ENCODE peak calls at places on chromosomes 7 and 10, in seven cellular contexts. One of them, this sample, is unnamed.

GRCh38 chr7:139505563-139505962 is 17.9 kb upstream of the CLEC2L start:
- DNase-seq in SHP77: no peak
- DNase-seq in astrocyte of the hippocampus: no peak
- DNase-seq in NCI-H1417: no peak
- DNase-seq in HT1080: no peak
- DNase-seq in activated T-helper 1 cell treated with anti-CD3 and anti-CD28 coated beads, Interleukin-2, amount 50 U/mL, for 16 hours: no peak
- DNase-seq in RPMI7951: no peak
- DNase-seq in this sample: no peak

GRCh38 chr10:44908936-44909335 is 2.2 kb upstream of the TMEM72 start:
- DNase-seq in NCI-H1417: peak; percentile 39
- DNase-seq in SHP77: peak; percentile 69
- DNase-seq in activated T-helper 1 cell treated with anti-CD3 and anti-CD28 coated beads, Interleukin-2, amount 50 U/mL, for 16 hours: no peak
- DNase-seq in RPMI7951: no peak
- DNase-seq in astrocyte of the hippocampus: no peak
- DNase-seq in HT1080: no peak
- DNase-seq in this sample: no peak

GRCh38 chr10:76082956-76083355 is 651.5 kb downstream of the LRMDA start:
- DNase-seq in astrocyte of the hippocampus: peak; percentile 84
- DNase-seq in RPMI7951: peak; percentile 87
- DNase-seq in HT1080: peak; percentile 92
- DNase-seq in NCI-H1417: no peak
- DNase-seq in activated T-helper 1 cell treated with anti-CD3 and anti-CD28 coated beads, Interleukin-2, amount 50 U/mL, for 16 hours: no peak
- DNase-seq in SHP77: no peak
- DNase-seq in this sample: no peak

GRCh38 chr7:51031216-51031615 is 248.5 kb upstream of the GRB10 start:
- DNase-seq in RPMI7951: no peak
- DNase-seq in SHP77: no peak
- DNase-seq in activated T-helper 1 cell treated with anti-CD3 and anti-CD28 coated beads, Interleukin-2, amount 50 U/mL, for 16 hours: no peak
- DNase-seq in HT1080: no peak
- DNase-seq in NCI-H1417: no peak
- DNase-seq in astrocyte of the hippocampus: no peak
- DNase-seq in this sample: no peak

GRCh38 chr7:101112233-101112632 is 14.7 kb upstream of the SERPINE1 start:
- DNase-seq in astrocyte of the hippocampus: peak; percentile 85
- DNase-seq in HT1080: no peak
- DNase-seq in SHP77: no peak
- DNase-seq in NCI-H1417: no peak
- DNase-seq in RPMI7951: no peak
- DNase-seq in activated T-helper 1 cell treated with anti-CD3 and anti-CD28 coated beads, Interleukin-2, amount 50 U/mL, for 16 hours: no peak
- DNase-seq in this sample: no peak

GRCh38 chr10:101611506-101611905 is 23.4 kb downstream of the DPCD start:
- DNase-seq in SHP77: no peak
- DNase-seq in HT1080: peak; percentile 29
- DNase-seq in RPMI7951: peak; percentile 15
- DNase-seq in activated T-helper 1 cell treated with anti-CD3 and anti-CD28 coated beads, Interleukin-2, amount 50 U/mL, for 16 hours: no peak
- DNase-seq in astrocyte of the hippocampus: no peak
- DNase-seq in NCI-H1417: no peak
- DNase-seq in this sample: no peak

GRCh38 chr10:110416776-110417732 is 80.7 kb upstream of the DUSP5 start:
- DNase-seq in NCI-H1417: no peak
- DNase-seq in activated T-helper 1 cell treated with anti-CD3 and anti-CD28 coated beads, Interleukin-2, amount 50 U/mL, for 16 hours: no peak
- DNase-seq in SHP77: no peak
- DNase-seq in HT1080: peak; percentile 78
- DNase-seq in astrocyte of the hippocampus: no peak
- DNase-seq in RPMI7951: peak; percentile 53
- DNase-seq in this sample: no peak

GRCh38 chr7:100929811-100930174 is 19.5 kb upstream of the MUC3A start:
- DNase-seq in astrocyte of the hippocampus: no peak
- DNase-seq in NCI-H1417: no peak
- DNase-seq in HT1080: no peak
- DNase-seq in activated T-helper 1 cell treated with anti-CD3 and anti-CD28 coated beads, Interleukin-2, amount 50 U/mL, for 16 hours: no peak
- DNase-seq in SHP77: no peak
- DNase-seq in RPMI7951: no peak
- DNase-seq in this sample: no peak

GRCh38 chr7:74656911-74657691 is 417 bp upstream of the GTF2I start:
- DNase-seq in NCI-H1417: peak; percentile 99
- DNase-seq in RPMI7951: peak; percentile 95
- DNase-seq in activated T-helper 1 cell treated with anti-CD3 and anti-CD28 coated beads, Interleukin-2, amount 50 U/mL, for 16 hours: peak; percentile 96
- DNase-seq in HT1080: peak; percentile 96
- DNase-seq in SHP77: peak; percentile 92
- DNase-seq in astrocyte of the hippocampus: peak; percentile 99
- DNase-seq in this sample: peak; percentile 70

GRCh38 chr7:130182990-130183389 is 22.2 kb downstream of the TMEM209 start:
- DNase-seq in activated T-helper 1 cell treated with anti-CD3 and anti-CD28 coated beads, Interleukin-2, amount 50 U/mL, for 16 hours: no peak
- DNase-seq in NCI-H1417: no peak
- DNase-seq in SHP77: no peak
- DNase-seq in RPMI7951: no peak
- DNase-seq in astrocyte of the hippocampus: no peak
- DNase-seq in HT1080: no peak
- DNase-seq in this sample: no peak

GRCh38 chr10:117078168-117078837 is 59.8 kb downstream of the VAX1 start:
- DNase-seq in astrocyte of the hippocampus: no peak
- DNase-seq in activated T-helper 1 cell treated with anti-CD3 and anti-CD28 coated beads, Interleukin-2, amount 50 U/mL, for 16 hours: no peak
- DNase-seq in RPMI7951: no peak
- DNase-seq in HT1080: no peak
- DNase-seq in SHP77: no peak
- DNase-seq in NCI-H1417: no peak
- DNase-seq in this sample: no peak

GRCh38 chr10:103679096-103679790 is 176.1 kb downstream of the SH3PXD2A start:
- DNase-seq in activated T-helper 1 cell treated with anti-CD3 and anti-CD28 coated beads, Interleukin-2, amount 50 U/mL, for 16 hours: no peak
- DNase-seq in astrocyte of the hippocampus: peak; percentile 52
- DNase-seq in HT1080: no peak
- DNase-seq in NCI-H1417: no peak
- DNase-seq in RPMI7951: peak; percentile 42
- DNase-seq in SHP77: no peak
- DNase-seq in this sample: no peak

GRCh38 chr7:44518761-44519160 is 22.4 kb downstream of the NPC1L1 start:
- DNase-seq in NCI-H1417: no peak
- DNase-seq in SHP77: no peak
- DNase-seq in astrocyte of the hippocampus: no peak
- DNase-seq in activated T-helper 1 cell treated with anti-CD3 and anti-CD28 coated beads, Interleukin-2, amount 50 U/mL, for 16 hours: no peak
- DNase-seq in RPMI7951: no peak
- DNase-seq in HT1080: no peak
- DNase-seq in this sample: no peak

GRCh38 chr7:158422551-158423189 is 165.0 kb downstream of the PTPRN2 start:
- DNase-seq in SHP77: no peak
- DNase-seq in RPMI7951: no peak
- DNase-seq in activated T-helper 1 cell treated with anti-CD3 and anti-CD28 coated beads, Interleukin-2, amount 50 U/mL, for 16 hours: no peak
- DNase-seq in HT1080: no peak
- DNase-seq in astrocyte of the hippocampus: no peak
- DNase-seq in NCI-H1417: no peak
- DNase-seq in this sample: no peak

GRCh38 chr10:6721964-6722615 is 142.0 kb upstream of the PRKCQ start:
- DNase-seq in HT1080: peak; percentile 95
- DNase-seq in SHP77: no peak
- DNase-seq in astrocyte of the hippocampus: peak; percentile 73
- DNase-seq in NCI-H1417: no peak
- DNase-seq in activated T-helper 1 cell treated with anti-CD3 and anti-CD28 coated beads, Interleukin-2, amount 50 U/mL, for 16 hours: no peak
- DNase-seq in RPMI7951: peak; percentile 90
- DNase-seq in this sample: no peak

GRCh38 chr10:49664842-49665355 is 14.6 kb upstream of the C10orf53 start:
- DNase-seq in astrocyte of the hippocampus: no peak
- DNase-seq in HT1080: no peak
- DNase-seq in RPMI7951: no peak
- DNase-seq in NCI-H1417: no peak
- DNase-seq in SHP77: no peak
- DNase-seq in activated T-helper 1 cell treated with anti-CD3 and anti-CD28 coated beads, Interleukin-2, amount 50 U/mL, for 16 hours: no peak
- DNase-seq in this sample: no peak

GRCh38 chr7:28406192-28406591 is 6.1 kb upstream of the CREB5 start:
- DNase-seq in activated T-helper 1 cell treated with anti-CD3 and anti-CD28 coated beads, Interleukin-2, amount 50 U/mL, for 16 hours: no peak
- DNase-seq in SHP77: no peak
- DNase-seq in NCI-H1417: no peak
- DNase-seq in astrocyte of the hippocampus: peak; percentile 29
- DNase-seq in RPMI7951: peak; percentile 20
- DNase-seq in HT1080: no peak
- DNase-seq in this sample: no peak

GRCh38 chr7:76303829-76304505 is 1.5 kb downstream of the HSPB1 start:
- DNase-seq in SHP77: no peak
- DNase-seq in activated T-helper 1 cell treated with anti-CD3 and anti-CD28 coated beads, Interleukin-2, amount 50 U/mL, for 16 hours: no peak
- DNase-seq in RPMI7951: peak; percentile 55
- DNase-seq in astrocyte of the hippocampus: no peak
- DNase-seq in NCI-H1417: no peak
- DNase-seq in HT1080: peak; percentile 52
- DNase-seq in this sample: no peak

GRCh38 chr7:94348142-94348541 is 46.6 kb upstream of the COL1A2 start:
- DNase-seq in astrocyte of the hippocampus: peak; percentile 70
- DNase-seq in NCI-H1417: no peak
- DNase-seq in SHP77: no peak
- DNase-seq in HT1080: peak; percentile 6
- DNase-seq in activated T-helper 1 cell treated with anti-CD3 and anti-CD28 coated beads, Interleukin-2, amount 50 U/mL, for 16 hours: no peak
- DNase-seq in RPMI7951: peak; percentile 97
- DNase-seq in this sample: no peak

GRCh38 chr10:51683031-51683830 is 16.2 kb downstream of the CSTF2T start:
- DNase-seq in SHP77: no peak
- DNase-seq in HT1080: no peak
- DNase-seq in astrocyte of the hippocampus: peak; percentile 16
- DNase-seq in NCI-H1417: no peak
- DNase-seq in RPMI7951: no peak
- DNase-seq in activated T-helper 1 cell treated with anti-CD3 and anti-CD28 coated beads, Interleukin-2, amount 50 U/mL, for 16 hours: no peak
- DNase-seq in this sample: no peak

GRCh38 chr10:77247076-77247561 is 390.5 kb downstream of the KCNMA1 start:
- DNase-seq in astrocyte of the hippocampus: peak; percentile 77
- DNase-seq in HT1080: peak; percentile 20
- DNase-seq in SHP77: no peak
- DNase-seq in activated T-helper 1 cell treated with anti-CD3 and anti-CD28 coated beads, Interleukin-2, amount 50 U/mL, for 16 hours: no peak
- DNase-seq in RPMI7951: peak; percentile 72
- DNase-seq in NCI-H1417: peak; percentile 67
- DNase-seq in this sample: no peak

GRCh38 chr7:25308246-25308645 is 80.0 kb upstream of the NPVF start:
- DNase-seq in NCI-H1417: no peak
- DNase-seq in SHP77: no peak
- DNase-seq in astrocyte of the hippocampus: no peak
- DNase-seq in activated T-helper 1 cell treated with anti-CD3 and anti-CD28 coated beads, Interleukin-2, amount 50 U/mL, for 16 hours: no peak
- DNase-seq in RPMI7951: peak; percentile 15
- DNase-seq in HT1080: no peak
- DNase-seq in this sample: no peak

GRCh38 chr7:100865372-100865911 is 1.7 kb upstream of the TRIP6 start:
- DNase-seq in NCI-H1417: no peak
- DNase-seq in HT1080: peak; percentile 74
- DNase-seq in RPMI7951: no peak
- DNase-seq in astrocyte of the hippocampus: peak; percentile 77
- DNase-seq in activated T-helper 1 cell treated with anti-CD3 and anti-CD28 coated beads, Interleukin-2, amount 50 U/mL, for 16 hours: no peak
- DNase-seq in SHP77: no peak
- DNase-seq in this sample: no peak

GRCh38 chr7:28748934-28749584 is 209.1 kb downstream of the TRIL start:
- DNase-seq in HT1080: peak; percentile 90
- DNase-seq in activated T-helper 1 cell treated with anti-CD3 and anti-CD28 coated beads, Interleukin-2, amount 50 U/mL, for 16 hours: no peak
- DNase-seq in RPMI7951: peak; percentile 85
- DNase-seq in NCI-H1417: no peak
- DNase-seq in SHP77: peak; percentile 31
- DNase-seq in astrocyte of the hippocampus: no peak
- DNase-seq in this sample: no peak

GRCh38 chr10:29703276-29703675 is 68.5 kb upstream of the SVIL start:
- DNase-seq in astrocyte of the hippocampus: peak; percentile 71
- DNase-seq in SHP77: peak; percentile 41
- DNase-seq in NCI-H1417: peak; percentile 82
- DNase-seq in activated T-helper 1 cell treated with anti-CD3 and anti-CD28 coated beads, Interleukin-2, amount 50 U/mL, for 16 hours: no peak
- DNase-seq in HT1080: no peak
- DNase-seq in RPMI7951: no peak
- DNase-seq in this sample: no peak

GRCh38 chr10:112374724-112375541 is 1.0 kb downstream of the ACSL5 start:
- DNase-seq in activated T-helper 1 cell treated with anti-CD3 and anti-CD28 coated beads, Interleukin-2, amount 50 U/mL, for 16 hours: no peak
- DNase-seq in NCI-H1417: no peak
- DNase-seq in SHP77: no peak
- DNase-seq in RPMI7951: peak; percentile 31
- DNase-seq in HT1080: peak; percentile 67
- DNase-seq in astrocyte of the hippocampus: peak; percentile 4
- DNase-seq in this sample: no peak

GRCh38 chr7:6160191-6160623 is 112.2 kb downstream of the CYTH3 start:
- DNase-seq in NCI-H1417: peak; percentile 7
- DNase-seq in activated T-helper 1 cell treated with anti-CD3 and anti-CD28 coated beads, Interleukin-2, amount 50 U/mL, for 16 hours: no peak
- DNase-seq in astrocyte of the hippocampus: peak; percentile 87
- DNase-seq in HT1080: peak; percentile 49
- DNase-seq in RPMI7951: peak; percentile 45
- DNase-seq in SHP77: peak; percentile 28
- DNase-seq in this sample: peak; percentile 85

GRCh38 chr7:1291040-1291689 is 58.5 kb downstream of the UNCX start:
- DNase-seq in activated T-helper 1 cell treated with anti-CD3 and anti-CD28 coated beads, Interleukin-2, amount 50 U/mL, for 16 hours: no peak
- DNase-seq in SHP77: no peak
- DNase-seq in astrocyte of the hippocampus: no peak
- DNase-seq in HT1080: no peak
- DNase-seq in RPMI7951: no peak
- DNase-seq in NCI-H1417: no peak
- DNase-seq in this sample: no peak

GRCh38 chr7:54544356-54545240 is 2.4 kb downstream of the VSTM2A start:
- DNase-seq in RPMI7951: no peak
- DNase-seq in SHP77: peak; percentile 35
- DNase-seq in NCI-H1417: no peak
- DNase-seq in activated T-helper 1 cell treated with anti-CD3 and anti-CD28 coated beads, Interleukin-2, amount 50 U/mL, for 16 hours: no peak
- DNase-seq in HT1080: no peak
- DNase-seq in astrocyte of the hippocampus: no peak
- DNase-seq in this sample: no peak

GRCh38 chr10:1620803-1621202 is 116.5 kb downstream of the ADARB2 start:
- DNase-seq in NCI-H1417: no peak
- DNase-seq in HT1080: peak; percentile 20
- DNase-seq in activated T-helper 1 cell treated with anti-CD3 and anti-CD28 coated beads, Interleukin-2, amount 50 U/mL, for 16 hours: no peak
- DNase-seq in astrocyte of the hippocampus: no peak
- DNase-seq in RPMI7951: no peak
- DNase-seq in SHP77: no peak
- DNase-seq in this sample: no peak

GRCh38 chr7:35849158-35849831 is 48.4 kb downstream of the SEPTIN7 start:
- DNase-seq in NCI-H1417: no peak
- DNase-seq in RPMI7951: no peak
- DNase-seq in astrocyte of the hippocampus: peak; percentile 29
- DNase-seq in HT1080: no peak
- DNase-seq in activated T-helper 1 cell treated with anti-CD3 and anti-CD28 coated beads, Interleukin-2, amount 50 U/mL, for 16 hours: no peak
- DNase-seq in SHP77: no peak
- DNase-seq in this sample: no peak

GRCh38 chr7:21300692-21301091 is 127.2 kb upstream of the SP4 start:
- DNase-seq in activated T-helper 1 cell treated with anti-CD3 and anti-CD28 coated beads, Interleukin-2, amount 50 U/mL, for 16 hours: no peak
- DNase-seq in NCI-H1417: no peak
- DNase-seq in HT1080: no peak
- DNase-seq in astrocyte of the hippocampus: no peak
- DNase-seq in RPMI7951: no peak
- DNase-seq in SHP77: peak; percentile 11
- DNase-seq in this sample: no peak

GRCh38 chr7:32427769-32428291 is 62.4 kb downstream of the LSM5 start:
- DNase-seq in activated T-helper 1 cell treated with anti-CD3 and anti-CD28 coated beads, Interleukin-2, amount 50 U/mL, for 16 hours: peak; percentile 12
- DNase-seq in astrocyte of the hippocampus: peak; percentile 96
- DNase-seq in HT1080: peak; percentile 48
- DNase-seq in SHP77: no peak
- DNase-seq in RPMI7951: peak; percentile 77
- DNase-seq in NCI-H1417: peak; percentile 42
- DNase-seq in this sample: no peak

GRCh38 chr10:127904931-127905622 is 1.8 kb upstream of the PTPRE start:
- DNase-seq in RPMI7951: no peak
- DNase-seq in NCI-H1417: no peak
- DNase-seq in astrocyte of the hippocampus: no peak
- DNase-seq in HT1080: no peak
- DNase-seq in activated T-helper 1 cell treated with anti-CD3 and anti-CD28 coated beads, Interleukin-2, amount 50 U/mL, for 16 hours: no peak
- DNase-seq in SHP77: no peak
- DNase-seq in this sample: no peak

GRCh38 chr7:27459021-27459728 is 203.5 kb downstream of the HIBADH start:
- DNase-seq in RPMI7951: peak; percentile 26
- DNase-seq in NCI-H1417: no peak
- DNase-seq in SHP77: no peak
- DNase-seq in HT1080: no peak
- DNase-seq in activated T-helper 1 cell treated with anti-CD3 and anti-CD28 coated beads, Interleukin-2, amount 50 U/mL, for 16 hours: no peak
- DNase-seq in astrocyte of the hippocampus: no peak
- DNase-seq in this sample: no peak